ENCODE peak calls at places on chromosomes 12 and 14, in seven cellular contexts. R, C, V, S, Y, H and W are unnamed samples.

GRCh38 chr12:113174461-113175384 is 10.6 kb downstream of the DDX54 start:
- DNase-seq in R (peak), H (peak), S (no peak), Y (peak), V (peak), C (peak), W (peak)

GRCh38 chr12:22499445-22499844 is 44.9 kb downstream of the C2CD5 start:
- DNase-seq in V (no peak), C (no peak), Y (no peak), R (no peak), H (no peak), S (no peak), W (no peak)

GRCh38 chr12:132561784-132562156 is 48.6 kb downstream of the LRCOL1 start:
- DNase-seq in V (no peak), C (peak), S (no peak), H (no peak), R (no peak), Y (peak), W (peak)

GRCh38 chr14:52422650-52423356 is 108.7 kb downstream of the PTGER2 start:
- DNase-seq in Y (no peak), S (no peak), C (no peak), V (no peak), R (no peak), H (no peak), W (no peak)

GRCh38 chr12:112029326-112029725 is 16.1 kb downstream of the ERP29 start:
- DNase-seq in Y (no peak), H (no peak), C (no peak), R (no peak), S (no peak), V (no peak), W (no peak)

GRCh38 chr14:98741523-98741922 is 530.5 kb downstream of the BCL11B start:
- DNase-seq in Y (no peak), H (no peak), R (no peak), V (no peak), S (no peak), C (no peak), W (no peak)

GRCh38 chr12:124508323-124509096 is 58.9 kb downstream of the NCOR2 start:
- DNase-seq in V (no peak), C (peak), Y (no peak), H (no peak), R (peak), S (no peak), W (no peak)

GRCh38 chr12:57813971-57814771 is 4.4 kb downstream of the AVIL start:
- DNase-seq in S (no peak), C (no peak), R (peak), V (peak), H (no peak), Y (no peak), W (no peak)

GRCh38 chr12:6631549-6631961 is 4.2 kb downstream of the LPAR5 start:
- DNase-seq in S (no peak), V (no peak), C (peak), Y (peak), H (no peak), R (no peak), W (peak)

GRCh38 chr12:6635856-6636521 is at the start of gene LPAR5:
- DNase-seq in Y (peak), R (peak), H (peak), C (peak), S (no peak), V (no peak), W (peak)

GRCh38 chr12:6635375-6635855 is 344 bp downstream of the LPAR5 start:
- DNase-seq in S (no peak), H (no peak), C (peak), V (no peak), Y (peak), R (no peak), W (peak)

GRCh38 chr12:6630696-6631095 is 5.1 kb downstream of the LPAR5 start:
- DNase-seq in Y (no peak), R (no peak), V (no peak), C (no peak), H (no peak), S (no peak), W (no peak)

GRCh38 chr12:6632026-6632978 is 3.5 kb downstream of the LPAR5 start:
- DNase-seq in H (no peak), V (no peak), R (no peak), Y (peak), C (peak), S (no peak), W (peak)
- H3K4me3 ChIP-seq in H (peak), V (no peak), R (no peak), Y (peak), C (peak), S (no peak), W (peak)

DNA sequence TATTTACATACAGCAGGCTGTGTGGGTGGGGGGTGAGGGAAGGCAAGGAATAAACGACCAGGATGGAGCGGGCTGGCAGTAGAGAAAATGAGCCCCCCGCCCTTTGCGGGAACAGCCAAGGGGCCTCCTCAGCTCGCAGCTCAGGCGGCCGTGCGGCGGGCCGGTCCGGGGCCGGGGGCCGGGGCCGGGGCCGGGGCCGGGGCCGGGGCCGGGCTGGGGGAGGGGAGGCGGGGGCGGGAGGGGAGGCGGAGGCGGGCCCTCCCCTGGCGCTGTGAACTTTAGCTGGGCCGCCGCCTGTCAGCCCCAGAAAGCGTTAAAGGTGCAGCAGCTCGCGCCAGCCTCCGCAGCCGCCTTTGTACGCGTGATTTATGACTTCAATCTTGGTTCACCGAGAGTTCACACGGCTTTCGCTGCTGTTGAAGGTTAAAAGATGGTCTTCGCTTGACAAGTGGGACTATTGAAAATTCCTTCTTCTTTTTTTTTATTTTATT is 28.8 kb downstream of the HOXC4 start:
- DNase-seq in S (no peak), C (no peak), V (no peak), R (peak), Y (peak), H (no peak), W (peak)
- H3K4me3 ChIP-seq in S (no peak), C (no peak), V (peak), R (no peak), Y (no peak), H (no peak), W (peak)

GRCh38 chr14:73180385-73180805 is 44.1 kb downstream of the PSEN1 start:
- DNase-seq in V (no peak), R (peak), C (no peak), S (peak), H (no peak), Y (no peak), W (no peak)
- H3K4me3 ChIP-seq in V (no peak), R (no peak), C (no peak), S (no peak), H (no peak), Y (no peak), W (no peak)

GRCh38 chr12:110284597-110284996 is 3.5 kb downstream of the ATP2A2 start:
- DNase-seq in V (no peak), S (no peak), H (no peak), R (no peak), C (no peak), Y (no peak), W (no peak)

GRCh38 chr12:110287986-110288385 is 6.9 kb downstream of the ATP2A2 start:
- DNase-seq in R (no peak), C (no peak), V (no peak), S (no peak), Y (no peak), H (no peak), W (no peak)

GRCh38 chr12:110289021-110289710 is 8.1 kb downstream of the ATP2A2 start:
- DNase-seq in H (no peak), R (no peak), S (no peak), C (no peak), V (no peak), Y (no peak), W (no peak)

DNA sequence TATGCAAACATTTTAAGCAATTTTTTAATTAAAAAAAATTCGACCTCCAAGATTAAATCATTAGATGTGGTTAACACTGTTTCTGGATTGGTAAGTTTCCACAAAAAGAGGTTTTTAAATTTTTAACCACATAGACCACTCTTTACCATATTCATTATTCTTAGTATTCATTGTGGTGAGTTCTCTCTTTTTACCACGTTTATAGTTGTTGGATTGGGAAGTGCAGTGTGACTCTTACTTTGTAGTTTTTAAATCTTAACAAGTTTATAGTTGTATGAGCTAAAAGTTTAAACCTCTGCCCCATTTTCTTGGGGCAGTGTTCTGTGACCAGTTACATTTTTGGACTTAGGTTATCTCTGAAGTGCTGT is 8.6 kb downstream of the ATP2A2 start:
- DNase-seq in R (no peak), H (no peak), C (no peak), Y (no peak), S (no peak), V (no peak), W (no peak)
- H3K4me3 ChIP-seq in R (no peak), H (no peak), C (no peak), Y (no peak), S (no peak), V (no peak), W (no peak)

DNA sequence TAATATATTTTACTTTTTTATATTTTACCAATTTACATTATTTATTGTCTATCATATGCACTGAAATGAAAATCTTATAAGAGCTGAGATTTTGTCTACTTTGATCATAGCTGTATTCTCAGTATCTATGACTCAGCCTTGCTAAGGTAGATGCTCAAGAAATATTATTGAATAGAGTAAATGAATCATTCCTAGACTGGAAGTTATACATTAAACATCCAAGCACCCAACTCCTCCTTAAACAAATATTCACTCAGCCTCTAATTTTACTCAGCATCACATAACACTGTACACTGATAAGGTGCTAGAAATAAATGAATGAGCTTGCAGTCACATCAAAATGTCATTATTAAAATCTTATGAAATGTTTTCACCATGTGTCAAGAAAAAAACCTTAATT is 1424.9 kb downstream of the LRFN5 start:
- DNase-seq in H (no peak), V (no peak), S (peak), R (no peak), C (no peak), Y (no peak), W (no peak)
- H3K4me3 ChIP-seq in H (no peak), V (no peak), S (no peak), R (no peak), C (no peak), Y (no peak), W (no peak)

DNA sequence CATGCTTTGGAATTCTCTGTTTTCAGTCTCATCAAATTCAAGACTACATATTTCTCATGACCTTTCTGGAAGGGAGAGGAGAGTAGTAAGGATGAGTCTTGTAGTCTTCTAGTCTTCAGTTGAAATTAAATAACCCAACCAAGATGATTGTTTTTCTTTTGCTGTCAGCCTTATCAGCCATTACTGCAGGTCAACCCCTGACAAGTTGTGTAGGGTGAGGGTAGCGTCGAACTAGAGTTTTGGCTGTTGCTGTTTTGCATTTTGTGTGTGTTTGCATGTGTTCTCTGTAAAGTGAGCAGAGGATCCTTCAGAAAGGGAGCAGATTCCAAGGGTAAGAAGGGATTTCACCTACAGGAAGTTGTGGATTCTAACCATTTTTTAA is 28.4 kb downstream of the DIP2B start:
- DNase-seq in H (no peak), S (no peak), R (no peak), V (no peak), Y (no peak), C (peak), W (no peak)
- H3K4me3 ChIP-seq in H (no peak), S (no peak), R (no peak), V (no peak), Y (no peak), C (no peak), W (no peak)

GRCh38 chr12:9760699-9761406 is at the start of gene CD69:
- DNase-seq in C (peak), V (no peak), H (no peak), R (no peak), Y (no peak), S (peak), W (peak)
- H3K4me3 ChIP-seq in C (peak), V (no peak), H (peak), R (no peak), Y (peak), S (no peak), W (peak)

GRCh38 chr12:9065607-9065856 is 50.2 kb downstream of the A2M start:
- DNase-seq in R (no peak), H (no peak), S (no peak), C (no peak), V (no peak), Y (no peak), W (no peak)
- H3K4me3 ChIP-seq in R (peak), H (peak), S (peak), C (no peak), V (peak), Y (no peak), W (no peak)

GRCh38 chr14:97219356-97220017 is 422.3 kb downstream of the VRK1 start:
- DNase-seq in C (no peak), R (no peak), Y (no peak), V (no peak), H (no peak), S (no peak), W (no peak)

GRCh38 chr14:97215263-97215969 is 418.2 kb downstream of the VRK1 start:
- DNase-seq in S (no peak), C (no peak), Y (no peak), R (no peak), V (no peak), H (no peak), W (no peak)

GRCh38 chr14:97218713-97219355 is 421.7 kb downstream of the VRK1 start:
- DNase-seq in H (no peak), V (no peak), R (peak), C (no peak), S (no peak), Y (no peak), W (no peak)

GRCh38 chr14:97217094-97217885 is 420.1 kb downstream of the VRK1 start:
- DNase-seq in V (no peak), R (no peak), Y (no peak), S (no peak), C (no peak), H (no peak), W (no peak)

DNA sequence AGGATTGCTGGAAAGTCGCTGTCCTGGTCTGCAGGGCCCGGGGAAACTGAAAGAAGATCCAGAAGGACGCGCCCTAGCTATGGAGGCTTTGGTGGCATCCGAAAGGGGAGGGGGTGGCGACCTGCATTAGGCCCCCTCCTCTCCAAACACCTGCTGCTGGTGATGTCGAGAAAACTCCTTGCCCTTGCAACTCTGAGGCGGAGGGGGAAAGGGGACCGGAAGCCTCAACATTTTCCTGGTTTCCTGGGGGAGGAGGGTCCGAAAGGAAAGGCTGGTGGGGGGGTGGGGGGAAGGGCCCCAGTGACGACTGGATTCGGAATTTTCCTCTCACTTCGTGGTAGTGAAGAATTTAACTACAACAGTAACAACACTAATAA is 421.1 kb downstream of the VRK1 start:
- DNase-seq in Y (no peak), C (no peak), R (no peak), H (no peak), S (no peak), V (no peak), W (no peak)
- H3K4me3 ChIP-seq in Y (no peak), C (peak), R (peak), H (peak), S (peak), V (no peak), W (no peak)